ENCODE peak calls at places on chromosome 17, in six cellular contexts. One of them, this sample, is unnamed.

GRCh38 chr17:72122002-72122310 is 1.1 kb downstream of the SOX9 start:
- DNase-seq in dorsolateral prefrontal cortex: no peak
- DNase-seq in stimulated activated CD4-positive, alpha-beta T cell treated with anti-CD3 and anti-CD28 coated beads, Interleukin-4, amount 100 ng/mL, for 4 hours: no peak
- DNase-seq in stimulated activated CD8-positive, alpha-beta memory T cell treated with anti-CD3 and anti-CD28 coated beads, Interleukin-15, amount 100 ng/mL, for 1 hour: no peak
- DNase-seq in cerebellar nuclear complex: no peak
- DNase-seq in GF-D8: no peak
- DNase-seq in this sample: no peak

GRCh38 chr17:6435968-6436367 is 1.0 kb upstream of the AIPL1 start:
- DNase-seq in dorsolateral prefrontal cortex: peak; percentile 54
- DNase-seq in stimulated activated CD4-positive, alpha-beta T cell treated with anti-CD3 and anti-CD28 coated beads, Interleukin-4, amount 100 ng/mL, for 4 hours: peak; percentile 51
- DNase-seq in stimulated activated CD8-positive, alpha-beta memory T cell treated with anti-CD3 and anti-CD28 coated beads, Interleukin-15, amount 100 ng/mL, for 1 hour: peak; percentile 38
- DNase-seq in cerebellar nuclear complex: no peak
- DNase-seq in GF-D8: no peak
- DNase-seq in this sample: peak; percentile 49

GRCh38 chr17:68822752-68823289 is 132.4 kb downstream of the ABCA8 start:
- DNase-seq in dorsolateral prefrontal cortex: no peak
- DNase-seq in stimulated activated CD4-positive, alpha-beta T cell treated with anti-CD3 and anti-CD28 coated beads, Interleukin-4, amount 100 ng/mL, for 4 hours: no peak
- DNase-seq in stimulated activated CD8-positive, alpha-beta memory T cell treated with anti-CD3 and anti-CD28 coated beads, Interleukin-15, amount 100 ng/mL, for 1 hour: no peak
- DNase-seq in cerebellar nuclear complex: no peak
- DNase-seq in GF-D8: no peak
- DNase-seq in this sample: no peak

GRCh38 chr17:69179227-69179952 is 37.7 kb upstream of the ABCA6 start:
- DNase-seq in dorsolateral prefrontal cortex: no peak
- DNase-seq in stimulated activated CD4-positive, alpha-beta T cell treated with anti-CD3 and anti-CD28 coated beads, Interleukin-4, amount 100 ng/mL, for 4 hours: no peak
- DNase-seq in stimulated activated CD8-positive, alpha-beta memory T cell treated with anti-CD3 and anti-CD28 coated beads, Interleukin-15, amount 100 ng/mL, for 1 hour: no peak
- DNase-seq in cerebellar nuclear complex: no peak
- DNase-seq in GF-D8: no peak
- DNase-seq in this sample: no peak

GRCh38 chr17:33888455-33888854 is 366.6 kb upstream of the CCL2 start:
- DNase-seq in dorsolateral prefrontal cortex: no peak
- DNase-seq in stimulated activated CD4-positive, alpha-beta T cell treated with anti-CD3 and anti-CD28 coated beads, Interleukin-4, amount 100 ng/mL, for 4 hours: no peak
- DNase-seq in stimulated activated CD8-positive, alpha-beta memory T cell treated with anti-CD3 and anti-CD28 coated beads, Interleukin-15, amount 100 ng/mL, for 1 hour: no peak
- DNase-seq in cerebellar nuclear complex: no peak
- DNase-seq in GF-D8: no peak
- DNase-seq in this sample: no peak

GRCh38 chr17:76398523-76399174 is 14.2 kb downstream of the SPHK1 start:
- DNase-seq in dorsolateral prefrontal cortex: no peak
- DNase-seq in stimulated activated CD4-positive, alpha-beta T cell treated with anti-CD3 and anti-CD28 coated beads, Interleukin-4, amount 100 ng/mL, for 4 hours: no peak
- DNase-seq in stimulated activated CD8-positive, alpha-beta memory T cell treated with anti-CD3 and anti-CD28 coated beads, Interleukin-15, amount 100 ng/mL, for 1 hour: no peak
- DNase-seq in cerebellar nuclear complex: no peak
- DNase-seq in GF-D8: no peak
- DNase-seq in this sample: peak; percentile 25

GRCh38 chr17:16040710-16041251 is 41.2 kb downstream of the TTC19 start:
- DNase-seq in dorsolateral prefrontal cortex: no peak
- DNase-seq in stimulated activated CD4-positive, alpha-beta T cell treated with anti-CD3 and anti-CD28 coated beads, Interleukin-4, amount 100 ng/mL, for 4 hours: no peak
- DNase-seq in stimulated activated CD8-positive, alpha-beta memory T cell treated with anti-CD3 and anti-CD28 coated beads, Interleukin-15, amount 100 ng/mL, for 1 hour: no peak
- DNase-seq in cerebellar nuclear complex: no peak
- DNase-seq in GF-D8: no peak
- DNase-seq in this sample: no peak

GRCh38 chr17:31596382-31597323 is 205.2 kb downstream of the RAB11FIP4 start:
- DNase-seq in dorsolateral prefrontal cortex: peak; percentile 39
- DNase-seq in stimulated activated CD4-positive, alpha-beta T cell treated with anti-CD3 and anti-CD28 coated beads, Interleukin-4, amount 100 ng/mL, for 4 hours: no peak
- DNase-seq in stimulated activated CD8-positive, alpha-beta memory T cell treated with anti-CD3 and anti-CD28 coated beads, Interleukin-15, amount 100 ng/mL, for 1 hour: no peak
- DNase-seq in cerebellar nuclear complex: peak; percentile 16
- DNase-seq in GF-D8: peak; percentile 60
- DNase-seq in this sample: peak; percentile 94

GRCh38 chr17:57607553-57608120 is 137.5 kb downstream of the CCDC182 start:
- DNase-seq in dorsolateral prefrontal cortex: no peak
- DNase-seq in stimulated activated CD4-positive, alpha-beta T cell treated with anti-CD3 and anti-CD28 coated beads, Interleukin-4, amount 100 ng/mL, for 4 hours: no peak
- DNase-seq in stimulated activated CD8-positive, alpha-beta memory T cell treated with anti-CD3 and anti-CD28 coated beads, Interleukin-15, amount 100 ng/mL, for 1 hour: no peak
- DNase-seq in cerebellar nuclear complex: no peak
- DNase-seq in GF-D8: no peak
- DNase-seq in this sample: no peak

GRCh38 chr17:73645050-73645871 is 1.0 kb upstream of the SDK2 start:
- DNase-seq in dorsolateral prefrontal cortex: peak; percentile 48
- DNase-seq in stimulated activated CD4-positive, alpha-beta T cell treated with anti-CD3 and anti-CD28 coated beads, Interleukin-4, amount 100 ng/mL, for 4 hours: peak; percentile 32
- DNase-seq in stimulated activated CD8-positive, alpha-beta memory T cell treated with anti-CD3 and anti-CD28 coated beads, Interleukin-15, amount 100 ng/mL, for 1 hour: no peak
- DNase-seq in cerebellar nuclear complex: no peak
- DNase-seq in GF-D8: no peak
- DNase-seq in this sample: peak; percentile 41

This sample was measured in Kasumi-1.